ENCODE peak calls at places on chromosomes 2 and 18, in six cellular contexts. N, A, F, D, S and Q are unnamed samples.
A peak's percentile ranks its signal among the peaks of the same experiment; 100 is the strongest.

GRCh38 chr2:241213036-241213435 is 24.6 kb downstream of the ANO7 start:
- DNase-seq in F (no peak), A (no peak), D (no peak), S (no peak), N (no peak), Q (no peak)

GRCh38 chr2:232494542-232494941 is 6.9 kb upstream of the ECEL1 start:
- DNase-seq in D (no peak), N (no peak), F (no peak), A (no peak), S (no peak), Q (no peak)

GRCh38 chr18:76490040-76490439 is 5.0 kb downstream of the ZNF516 start:
- DNase-seq in N (no peak), D (no peak), A (no peak), F (peak; percentile 25), S (no peak), Q (no peak)

GRCh38 chr2:219987830-219988229 is 360.4 kb downstream of the SLC4A3 start:
- DNase-seq in S (no peak), F (no peak), A (no peak), D (no peak), N (peak; percentile 39), Q (no peak)

GRCh38 chr18:45589559-45590041 is 25.7 kb upstream of the SLC14A2 start:
- DNase-seq in N (peak; percentile 96), S (no peak), A (no peak), F (peak; percentile 11), D (no peak), Q (no peak)

GRCh38 chr2:7681852-7682461 is 764.7 kb downstream of the RNF144A start:
- DNase-seq in S (no peak), N (no peak), A (no peak), F (no peak), D (no peak), Q (no peak)

GRCh38 chr2:71277536-71278103 is 50.7 kb upstream of the PAIP2B start:
- DNase-seq in D (peak; percentile 77), A (peak; percentile 40), F (peak; percentile 67), S (peak; percentile 60), N (no peak), Q (peak; percentile 64)

GRCh38 chr2:182193291-182193690 is 207.6 kb downstream of the PPP1R1C start:
- DNase-seq in D (no peak), A (no peak), N (no peak), F (no peak), S (no peak), Q (no peak)

GRCh38 chr2:69667805-69668382 is 24.4 kb upstream of the AAK1 start:
- DNase-seq in F (no peak), A (no peak), N (no peak), S (no peak), D (no peak), Q (no peak)

GRCh38 chr18:61340148-61340547 is 6.9 kb downstream of the CDH20 start:
- DNase-seq in N (no peak), F (no peak), S (no peak), D (no peak), A (no peak), Q (no peak)

GRCh38 chr18:11147371-11147860 is 2.0 kb downstream of the PIEZO2 start:
- DNase-seq in A (no peak), S (no peak), D (peak; percentile 21), F (no peak), N (no peak), Q (no peak)

GRCh38 chr2:152558174-152559091 is 158.8 kb downstream of the PRPF40A start:
- DNase-seq in A (peak; percentile 65), S (no peak), F (no peak), N (peak; percentile 97), D (no peak), Q (no peak)

GRCh38 chr2:96537734-96538486 is 1.4 kb downstream of the ARID5A start:
- DNase-seq in N (no peak), D (no peak), S (peak; percentile 23), A (no peak), F (no peak), Q (no peak)

GRCh38 chr2:241302759-241303651 is 12.5 kb downstream of the HDLBP start:
- DNase-seq in F (no peak), N (no peak), A (no peak), D (no peak), S (no peak), Q (no peak)

GRCh38 chr2:149921911-149922616 is 334.5 kb upstream of the MMADHC start:
- DNase-seq in S (no peak), N (no peak), A (no peak), F (no peak), D (no peak), Q (no peak)

GRCh38 chr2:113124984-113125855 is 2.2 kb upstream of the IL1RN start:
- DNase-seq in D (no peak), A (no peak), N (no peak), S (no peak), F (no peak), Q (no peak)

GRCh38 chr2:234999740-235000425 is 48.1 kb downstream of the SH3BP4 start:
- DNase-seq in S (no peak), N (no peak), D (no peak), F (no peak), A (no peak), Q (no peak)

GRCh38 chr18:23207191-23207955 is 72.1 kb downstream of the CABLES1 start:
- DNase-seq in D (no peak), S (no peak), F (no peak), A (no peak), N (no peak), Q (no peak)

GRCh38 chr2:86081724-86082123 is 24.0 kb downstream of the POLR1A start:
- DNase-seq in S (no peak), F (no peak), N (no peak), A (no peak), D (no peak), Q (no peak)

GRCh38 chr2:158931577-158931976 is 36.9 kb upstream of the TANC1 start:
- DNase-seq in F (no peak), N (peak; percentile 81), D (no peak), S (peak; percentile 11), A (no peak), Q (no peak)

GRCh38 chr2:130807659-130808385 is 28.9 kb upstream of the ARHGEF4 start:
- DNase-seq in D (no peak), S (no peak), F (no peak), N (no peak), A (no peak), Q (no peak)

GRCh38 chr18:58037163-58037562 is 6.9 kb upstream of the NEDD4L start:
- DNase-seq in S (no peak), D (no peak), N (no peak), F (no peak), A (no peak), Q (no peak)

GRCh38 chr18:66729459-66730239 is 125.8 kb upstream of the CDH19 start:
- DNase-seq in D (no peak), F (no peak), A (no peak), N (no peak), S (no peak), Q (no peak)

GRCh38 chr2:71306762-71307161 is 24.8 kb upstream of the ZNF638 start:
- DNase-seq in A (no peak), F (no peak), S (no peak), N (peak; percentile 71), D (no peak), Q (no peak)

GRCh38 chr18:833197-833596 is 21.2 kb upstream of the YES1 start:
- DNase-seq in A (no peak), F (no peak), D (no peak), S (no peak), N (no peak), Q (no peak)

GRCh38 chr2:8452979-8453903 is 228.6 kb upstream of the ID2 start:
- DNase-seq in N (no peak), D (no peak), A (no peak), F (no peak), S (no peak), Q (no peak)